ENCODE peak calls at places on chromosomes 4 and X, in ten cellular contexts. F is lower lobe of right lung, I is tibial nerve, H is upper lobe of right lung, K is heart right ventricle, Y is neural progenitor cell, G is pancreas, L is A549, V is left lung, X is thoracic aorta. W is an unnamed sample.
A peak's percentile ranks its signal among the peaks of the same experiment; 100 is the strongest.

GRCh38 chrX:53681661-53682060 is 4.9 kb downstream of the HUWE1 start:
- DNase-seq in F (no peak), I (no peak), H (no peak), K (no peak), Y (no peak), G (no peak), L (no peak), V (no peak), X (no peak), W (no peak)

GRCh38 chr4:147933779-147934178 is 201.9 kb downstream of the ARHGAP10 start:
- DNase-seq in F (no peak), I (no peak), H (no peak), K (no peak), Y (no peak), G (no peak), L (no peak), V (no peak), X (no peak), W (no peak)

GRCh38 chr4:37546586-37546985 is 139.6 kb downstream of the RELL1 start:
- DNase-seq in F (no peak), I (no peak), H (no peak), K (no peak), Y (no peak), G (no peak), L (no peak), V (no peak), X (no peak), W (no peak)

GRCh38 chr4:147678121-147678520 is 5.8 kb downstream of the PRMT9 start:
- DNase-seq in F (no peak), I (no peak), H (no peak), K (no peak), Y (no peak), G (no peak), L (no peak), V (no peak), X (no peak), W (no peak)

GRCh38 chrX:14920196-14920595 is 47.0 kb downstream of the MOSPD2 start:
- DNase-seq in F (no peak), I (no peak), H (no peak), K (no peak), Y (no peak), G (no peak), L (no peak), V (no peak), X (no peak), W (no peak)

GRCh38 chr4:7978489-7978888 is 38.8 kb upstream of the AFAP1 start:
- DNase-seq in F (no peak), I (no peak), H (no peak), K (no peak), Y (no peak), G (no peak), L (no peak), V (peak; percentile 60), X (no peak), W (no peak)

GRCh38 chrX:24093746-24094145 is 39.0 kb downstream of the EIF2S3 start:
- DNase-seq in F (no peak), I (no peak), H (no peak), K (no peak), Y (no peak), G (no peak), L (no peak), V (no peak), X (no peak), W (no peak)

GRCh38 chrX:46681849-46682248 is 77.1 kb downstream of the SLC9A7 start:
- DNase-seq in F (no peak), I (no peak), H (no peak), K (no peak), Y (no peak), G (no peak), L (no peak), V (no peak), X (no peak), W (no peak)

GRCh38 chrX:42176790-42177189 is 253.4 kb upstream of the CASK start:
- DNase-seq in F (no peak), I (no peak), H (no peak), K (no peak), Y (peak; percentile 8), G (no peak), L (no peak), V (no peak), X (no peak), W (no peak)

GRCh38 chrX:119391279-119391678 is 7.9 kb upstream of the SLC25A43 start:
- DNase-seq in F (no peak), I (no peak), H (no peak), K (no peak), Y (no peak), G (no peak), L (peak; percentile 49), V (no peak), X (no peak), W (no peak)

GRCh38 chrX:63754141-63754859 is 30.7 kb downstream of the ARHGEF9 start:
- DNase-seq in F (no peak), I (no peak), H (no peak), K (no peak), Y (no peak), G (peak; percentile 28), L (peak; percentile 6), V (peak; percentile 37), X (no peak), W (no peak)

GRCh38 chr4:15395342-15395741 is 32.5 kb upstream of the C1QTNF7 start:
- DNase-seq in F (no peak), I (no peak), H (no peak), K (no peak), Y (no peak), G (no peak), L (no peak), V (no peak), X (no peak), W (no peak)

GRCh38 chr4:8016527-8016926 is 76.9 kb upstream of the AFAP1 start:
- DNase-seq in F (no peak), I (no peak), H (no peak), K (no peak), Y (no peak), G (no peak), L (no peak), V (no peak), X (no peak), W (no peak)

GRCh38 chr4:151029537-151029936 is 14.5 kb upstream of the LRBA start:
- DNase-seq in F (no peak), I (no peak), H (no peak), K (no peak), Y (no peak), G (no peak), L (no peak), V (no peak), X (no peak), W (no peak)

GRCh38 chrX:41661366-41662095 is 27.2 kb upstream of the GPR34 start:
- DNase-seq in F (no peak), I (no peak), H (no peak), K (no peak), Y (no peak), G (no peak), L (no peak), V (no peak), X (no peak), W (no peak)

GRCh38 chr4:66639361-66639760 is 905.9 kb downstream of the CENPC start:
- DNase-seq in F (no peak), I (no peak), H (no peak), K (no peak), Y (no peak), G (no peak), L (no peak), V (no peak), X (no peak), W (no peak)

GRCh38 chr4:90995996-90996395 is 868.8 kb downstream of the CCSER1 start:
- DNase-seq in F (no peak), I (no peak), H (no peak), K (no peak), Y (no peak), G (no peak), L (no peak), V (no peak), X (no peak), W (no peak)

DNA sequence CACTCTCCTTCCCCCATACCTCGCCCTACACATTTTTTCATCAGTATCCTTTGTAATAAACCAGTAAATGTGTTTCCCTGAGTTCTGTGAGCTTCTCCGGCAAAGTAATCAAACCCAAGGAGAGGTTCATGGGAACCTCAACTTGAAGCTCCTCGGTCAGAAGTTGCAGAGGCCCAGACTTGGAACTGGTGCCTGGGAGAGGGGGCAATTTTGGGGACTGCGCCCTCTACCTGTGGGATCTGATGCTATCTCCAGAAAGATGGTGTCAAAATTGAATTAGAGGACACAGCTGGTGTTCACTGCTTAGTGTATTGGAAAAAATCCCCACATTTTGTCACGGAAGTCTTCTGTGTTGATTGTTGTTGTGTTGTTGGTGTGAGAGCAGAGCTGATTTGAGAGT is 70.6 kb downstream of the ATP11C start:
- DNase-seq in F (no peak), I (no peak), H (no peak), K (no peak), Y (no peak), G (no peak), L (no peak), V (no peak), X (no peak), W (no peak)
- TF ChIP-seq CTCF in F (no peak), I (no peak), H (no peak), K (no peak), Y (peak; percentile 10), G (no peak), L (no peak), V (no peak), X (no peak), W (no peak)

GRCh38 chrX:19862634-19863236 is 24.7 kb downstream of the SH3KBP1 start:
- DNase-seq in F (no peak), I (no peak), H (no peak), K (no peak), Y (no peak), G (no peak), L (no peak), V (no peak), X (no peak), W (no peak)
- H3K4me3 ChIP-seq in F (no peak overlapping the region), I (no peak overlapping the region), H (no peak overlapping the region), K (no peak overlapping the region), Y (no peak overlapping the region), G (no peak overlapping the region), L (no peak overlapping the region), V (no peak overlapping the region), X (no peak overlapping the region), W (no peak overlapping the region)

GRCh38 chr4:13640149-13640671 is 12.7 kb upstream of the BOD1L1 start:
- DNase-seq in F (no peak), I (no peak), H (no peak), K (no peak), Y (peak; percentile 49), G (no peak), L (no peak), V (no peak), X (no peak), W (no peak)
- H3K27ac ChIP-seq in F (no peak overlapping the region), I (no peak overlapping the region), H (no peak overlapping the region), K (no peak overlapping the region), Y (no peak overlapping the region), G (no peak overlapping the region), L (peak overlapping the region; percentile 84), V (no peak overlapping the region), X (no peak overlapping the region), W (peak overlapping the region; percentile 58)

DNA sequence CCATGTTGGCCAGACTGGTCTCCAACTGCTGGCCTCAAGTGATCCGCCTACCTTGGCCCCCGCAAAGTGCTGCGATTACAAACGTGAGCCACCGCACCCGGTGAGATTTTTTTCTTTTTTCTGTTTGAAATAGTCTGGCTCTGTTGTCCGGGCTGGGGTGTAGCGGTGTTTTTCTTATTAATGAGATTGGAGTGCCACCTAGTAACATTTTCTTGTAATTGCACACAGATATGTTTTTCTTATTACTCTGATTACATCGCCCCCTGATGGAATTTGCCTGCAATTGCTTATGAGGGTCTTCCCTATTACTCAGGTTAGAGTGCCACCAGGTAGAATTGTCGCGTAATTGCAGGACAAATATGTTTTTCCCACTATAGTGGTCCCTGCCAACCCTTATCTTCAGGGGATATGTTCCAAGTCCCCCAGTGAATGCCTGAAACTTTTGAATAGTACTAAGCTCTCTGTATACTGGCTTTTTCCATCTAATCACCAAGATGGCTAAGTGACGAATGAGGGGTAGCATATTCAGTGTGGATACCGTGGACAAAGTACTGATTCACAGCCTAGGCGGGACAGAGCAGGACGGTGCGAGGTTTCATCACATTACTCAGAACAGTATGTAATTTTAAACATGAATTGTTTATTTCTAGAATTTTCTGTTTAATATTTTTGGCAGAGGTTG is 8.6 kb upstream of the PDHA1 start:
- DNase-seq in F (no peak), I (no peak), H (no peak), K (no peak), Y (peak; percentile 62), G (no peak), L (peak; percentile 39), V (no peak), X (no peak), W (no peak)
- TF ChIP-seq CTCF in F (peak; percentile 12), I (no peak), H (peak; percentile 13), K (no peak), Y (peak; percentile 67), G (no peak), L (peak; percentile 80), V (no peak), X (no peak), W (no peak)